ENCODE peak calls at places on chromosomes 6 and 20, in nine cellular contexts. K, A, R, B, N, C, W, M and T are unnamed samples.
A peak's percentile ranks its signal among the peaks of the same experiment; 100 is the strongest.

GRCh38 chr6:7513534-7513933 is 27.9 kb upstream of the DSP start:
- DNase-seq in K (no peak), A (no peak), R (no peak), B (no peak), N (no peak), C (no peak), W (no peak), M (no peak), T (no peak)

GRCh38 chr20:2692886-2693285 is 306 bp downstream of the EBF4 start:
- DNase-seq in K (no peak), A (no peak), R (no peak), B (no peak), N (no peak), C (no peak), W (no peak), M (no peak), T (no peak)

GRCh38 chr6:148846778-148847761 is 100.2 kb downstream of the UST start:
- DNase-seq in K (no peak), A (no peak), R (no peak), B (no peak), N (no peak), C (peak; percentile 25), W (no peak), M (peak; percentile 39), T (no peak)

GRCh38 chr20:63232235-63233060 is 3.3 kb upstream of the BIRC7 start:
- DNase-seq in K (no peak), A (no peak), R (no peak), B (peak; percentile 70), N (no peak), C (peak; percentile 84), W (no peak), M (peak; percentile 96), T (peak; percentile 86)

GRCh38 chr6:31776563-31776960 is 566 bp downstream of the VWA7 start:
- DNase-seq in K (peak; percentile 55), A (no peak), R (no peak), B (no peak), N (no peak), C (no peak), W (no peak), M (no peak), T (no peak)

GRCh38 chr6:21281366-21281765 is 312.2 kb upstream of the SOX4 start:
- DNase-seq in K (no peak), A (no peak), R (no peak), B (no peak), N (no peak), C (no peak), W (no peak), M (no peak), T (no peak)

GRCh38 chr6:16236648-16237199 is 1.7 kb upstream of the GMPR start:
- DNase-seq in K (no peak), A (no peak), R (no peak), B (no peak), N (no peak), C (peak; percentile 83), W (no peak), M (peak; percentile 59), T (peak; percentile 31)

GRCh38 chr6:32843321-32843978 is 397 bp downstream of the PSMB8 start:
- DNase-seq in K (peak; percentile 6), A (no peak), R (no peak), B (no peak), N (no peak), C (peak; percentile 25), W (no peak), M (peak; percentile 7), T (no peak)

GRCh38 chr6:75472885-75473284 is 20.7 kb downstream of the FILIP1 start:
- DNase-seq in K (no peak), A (no peak), R (no peak), B (no peak), N (no peak), C (no peak), W (no peak), M (no peak), T (no peak)